ENCODE peak calls at places on chromosomes 5 and 9, in ten cellular contexts. N is T-helper 1 cell; L is chondrocyte; U is K562; P is GM23248; G is Kasumi-1; Y is A172; J is activated naive CD8-positive, alpha-beta T cell treated with anti-CD3 and anti-CD28 coated beads for 36 hours; M is ovary; A is small intestine. R is an unnamed sample.

GRCh38 chr5:95779611-95780010 is 42.9 kb downstream of the GLRX start:
- DNase-seq in G (peak), P (peak), Y (no peak), L (no peak), A (no peak), J (no peak), N (no peak), M (no peak), U (no peak), R (peak)

GRCh38 chr9:125655074-125655633 is 51.9 kb downstream of the MAPKAP1 start:
- DNase-seq in U (no peak), P (peak), J (no peak), G (no peak), N (no peak), M (no peak), Y (no peak), A (no peak), L (no peak), R (peak)

GRCh38 chr5:149379177-149379761 is at the start of gene IL17B:
- DNase-seq in Y (no peak), P (no peak), M (no peak), J (no peak), G (no peak), N (no peak), A (no peak), L (no peak), U (no peak), R (no peak)

GRCh38 chr9:91824591-91825339 is 125.3 kb downstream of the ROR2 start:
- DNase-seq in A (no peak), J (no peak), U (no peak), G (no peak), N (no peak), L (no peak), P (peak), Y (no peak), M (peak), R (peak)

GRCh38 chr5:181159286-181160143 is 12.1 kb downstream of the OR2V2 start:
- DNase-seq in L (no peak), P (peak), Y (peak), N (peak), A (peak), U (peak), J (peak), G (peak), M (peak), R (peak)

GRCh38 chr9:35910613-35911488 is 1.6 kb downstream of the SPAAR start:
- DNase-seq in G (peak), A (peak), P (peak), L (no peak), J (peak), M (no peak), U (no peak), Y (peak), N (peak), R (peak)

GRCh38 chr5:7848296-7848695 is 2.6 kb downstream of the CFAP90 start:
- DNase-seq in P (no peak), A (no peak), G (no peak), Y (no peak), M (no peak), N (no peak), L (no peak), J (no peak), U (no peak), R (peak)

GRCh38 chr9:136765041-136765440 is 723 bp upstream of the LCN15 start:
- DNase-seq in M (no peak), N (no peak), L (peak), Y (no peak), A (no peak), J (no peak), P (no peak), U (no peak), G (no peak), R (no peak)

GRCh38 chr5:133164759-133165158 is 112.9 kb downstream of the HSPA4 start:
- DNase-seq in P (no peak), J (no peak), U (no peak), N (no peak), G (no peak), Y (no peak), L (no peak), A (no peak), M (no peak), R (no peak)

GRCh38 chr9:77977210-77977611 is 54.4 kb downstream of the GNAQ start:
- DNase-seq in M (peak), N (peak), U (peak), A (peak), J (peak), Y (peak), G (peak), L (no peak), P (peak), R (peak)

GRCh38 chr5:180611140-180611850 is 20.0 kb upstream of the SCGB3A1 start:
- DNase-seq in J (no peak), P (no peak), Y (no peak), U (peak), N (no peak), L (no peak), G (no peak), A (no peak), M (no peak), R (no peak)

GRCh38 chr5:107806705-107807104 is 136.0 kb upstream of the EFNA5 start:
- DNase-seq in A (peak), U (no peak), L (no peak), G (no peak), N (no peak), P (peak), Y (peak), J (no peak), M (no peak), R (peak)

GRCh38 chr9:135582541-135582940 is 21.0 kb downstream of the PAEP start:
- DNase-seq in A (no peak), L (no peak), J (no peak), G (no peak), Y (no peak), M (no peak), U (no peak), N (no peak), P (no peak), R (no peak)

GRCh38 chr5:43993634-43994395 is 390.8 kb downstream of the NNT start:
- DNase-seq in U (no peak), M (no peak), Y (no peak), L (no peak), A (no peak), J (no peak), G (peak), N (no peak), P (no peak), R (no peak)

GRCh38 chr5:10633271-10634049 is 69.6 kb downstream of the ANKRD33B start:
- DNase-seq in U (no peak), L (no peak), N (peak), M (no peak), G (no peak), J (peak), A (peak), Y (no peak), P (no peak), R (no peak)

GRCh38 chr5:56825222-56825824 is 10.0 kb downstream of the MAP3K1 start:
- DNase-seq in U (no peak), J (no peak), P (no peak), G (no peak), M (no peak), Y (no peak), A (no peak), L (no peak), N (no peak), R (no peak)

GRCh38 chr5:417765-418559 is 25.0 kb upstream of the EXOC3 start:
- DNase-seq in P (peak), Y (no peak), L (no peak), N (no peak), M (no peak), G (no peak), J (no peak), A (no peak), U (no peak), R (peak)

GRCh38 chr5:35651002-35651756 is 33.5 kb downstream of the SPEF2 start:
- DNase-seq in P (peak), J (peak), A (peak), M (no peak), L (no peak), G (peak), Y (peak), U (no peak), N (peak), R (peak)

GRCh38 chr5:36605241-36605640 is 1.2 kb upstream of the SLC1A3 start:
- DNase-seq in J (no peak), U (no peak), P (peak), G (no peak), A (no peak), L (no peak), Y (no peak), N (no peak), M (no peak), R (no peak)

GRCh38 chr9:135039266-135039870 is 48.1 kb upstream of the OLFM1 start:
- DNase-seq in P (no peak), G (no peak), J (no peak), N (no peak), Y (no peak), A (no peak), L (no peak), U (no peak), M (no peak), R (no peak)

GRCh38 chr5:55402199-55402598 is 94.4 kb downstream of the MTREX start:
- DNase-seq in L (no peak), J (no peak), M (no peak), P (no peak), A (no peak), G (no peak), U (no peak), Y (no peak), N (no peak), R (no peak)

GRCh38 chr9:136283291-136284235 is 20.3 kb downstream of the CCDC187 start:
- DNase-seq in A (peak), P (peak), Y (peak), N (peak), U (peak), G (peak), M (peak), L (no peak), J (peak), R (peak)

GRCh38 chr9:466749-467148 is 252.1 kb downstream of the DOCK8 start:
- DNase-seq in L (no peak), N (no peak), P (no peak), A (no peak), G (no peak), J (no peak), Y (no peak), U (no peak), M (no peak), R (no peak)

GRCh38 chr9:136950656-136951030 is 1.4 kb upstream of the LCN12 start:
- DNase-seq in J (no peak), A (peak), N (no peak), M (peak), L (no peak), Y (peak), G (no peak), P (no peak), U (no peak), R (peak)

GRCh38 chr9:34376596-34377401 is at the start of gene MYORG:
- DNase-seq in P (peak), Y (peak), A (peak), J (peak), U (peak), N (peak), L (no peak), G (peak), M (peak), R (peak)

GRCh38 chr5:14213813-14214585 is 70.9 kb downstream of the TRIO start:
- DNase-seq in A (no peak), Y (no peak), N (no peak), M (no peak), J (no peak), G (no peak), P (no peak), L (no peak), U (no peak), R (no peak)

GRCh38 chr9:99820330-99821186 is 1.1 kb upstream of the NR4A3 start:
- DNase-seq in G (peak), Y (peak), L (no peak), J (peak), M (peak), A (peak), U (peak), P (peak), N (peak), R (peak)

R was measured in EH.